ENCODE peak calls at places on chromosomes 7 and 10, in four cellular contexts. One of them, this sample, is unnamed.

GRCh38 chr7:100435401-100436304 is 644 bp downstream of the PPP1R35 start:
- DNase-seq in cardiac muscle cell: peak
- DNase-seq in ovary: peak
- DNase-seq in AG10803: peak
- DNase-seq in this sample: peak

GRCh38 chr7:98323597-98324322 is 42.3 kb downstream of the BRI3 start:
- DNase-seq in AG10803: peak
- DNase-seq in ovary: no peak
- DNase-seq in cardiac muscle cell: peak
- DNase-seq in this sample: peak

GRCh38 chr7:23469150-23469960 is 936 bp downstream of the IGF2BP3 start:
- DNase-seq in cardiac muscle cell: peak
- DNase-seq in AG10803: no peak
- DNase-seq in ovary: no peak
- DNase-seq in this sample: no peak

GRCh38 chr10:29908977-29909376 is 150.4 kb downstream of the JCAD start:
- DNase-seq in AG10803: no peak
- DNase-seq in ovary: no peak
- DNase-seq in cardiac muscle cell: no peak
- DNase-seq in this sample: peak

GRCh38 chr7:44587843-44588711 is 6.0 kb upstream of the TMED4 start:
- DNase-seq in ovary: no peak
- DNase-seq in cardiac muscle cell: peak
- DNase-seq in AG10803: peak
- DNase-seq in this sample: peak

GRCh38 chr10:90743291-90743690 is 114.5 kb downstream of the HTR7 start:
- DNase-seq in AG10803: no peak
- DNase-seq in ovary: no peak
- DNase-seq in cardiac muscle cell: no peak
- DNase-seq in this sample: no peak

GRCh38 chr10:34464000-34464399 is 351.1 kb downstream of the PARD3 start:
- DNase-seq in ovary: no peak
- DNase-seq in cardiac muscle cell: no peak
- DNase-seq in AG10803: no peak
- DNase-seq in this sample: no peak

GRCh38 chr7:133742709-133743538 is 384.2 kb upstream of the LRGUK start:
- DNase-seq in ovary: no peak
- DNase-seq in AG10803: peak
- DNase-seq in cardiac muscle cell: peak
- DNase-seq in this sample: peak

GRCh38 chr7:101814996-101815825 is 2.2 kb upstream of the CUX1 start:
- DNase-seq in AG10803: no peak
- DNase-seq in ovary: peak
- DNase-seq in cardiac muscle cell: peak
- DNase-seq in this sample: no peak
- TF ChIP-seq CTCF in AG10803: no peak
- TF ChIP-seq CTCF in ovary: no peak
- TF ChIP-seq CTCF in cardiac muscle cell: peak
- TF ChIP-seq CTCF in this sample: peak

GRCh38 chr10:51878695-51879094 is 179.3 kb upstream of the CSTF2T start:
- DNase-seq in cardiac muscle cell: no peak
- DNase-seq in ovary: no peak
- DNase-seq in AG10803: no peak
- DNase-seq in this sample: no peak
- H3K4me3 ChIP-seq in cardiac muscle cell: no peak
- H3K4me3 ChIP-seq in ovary: no peak
- H3K4me3 ChIP-seq in AG10803: no peak
- H3K4me3 ChIP-seq in this sample: peak

DNA sequence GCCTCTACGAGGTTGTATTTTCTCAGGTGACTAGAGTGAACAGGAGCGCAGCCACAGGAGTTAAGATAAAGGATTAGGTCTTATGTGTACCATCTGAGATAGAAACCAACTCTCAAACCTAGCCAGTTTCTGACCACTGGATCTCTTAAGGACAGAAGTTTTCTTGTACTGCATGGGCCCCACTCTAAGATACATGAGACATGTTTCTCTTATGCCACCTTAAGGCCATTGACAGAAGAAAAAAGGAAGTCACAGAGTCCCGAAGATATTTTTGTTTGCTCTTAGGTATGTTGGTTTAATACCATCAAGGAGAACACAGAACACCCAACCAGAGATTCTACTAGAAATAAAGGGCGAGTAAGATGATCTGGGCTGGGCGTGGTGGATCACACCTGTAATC is 335.8 kb downstream of the FRMD4A start:
- DNase-seq in cardiac muscle cell: no peak
- DNase-seq in ovary: no peak
- DNase-seq in AG10803: no peak
- DNase-seq in this sample: no peak
- TF ChIP-seq CTCF in cardiac muscle cell: no peak
- TF ChIP-seq CTCF in ovary: no peak
- TF ChIP-seq CTCF in AG10803: no peak
- TF ChIP-seq CTCF in this sample: no peak

GRCh38 chr10:118373786-118374185 is 31.7 kb upstream of the FAM204A start:
- DNase-seq in cardiac muscle cell: peak
- DNase-seq in ovary: no peak
- DNase-seq in AG10803: peak
- DNase-seq in this sample: peak
- H3K4me3 ChIP-seq in cardiac muscle cell: no peak
- H3K4me3 ChIP-seq in ovary: no peak
- H3K4me3 ChIP-seq in AG10803: no peak
- H3K4me3 ChIP-seq in this sample: no peak

DNA sequence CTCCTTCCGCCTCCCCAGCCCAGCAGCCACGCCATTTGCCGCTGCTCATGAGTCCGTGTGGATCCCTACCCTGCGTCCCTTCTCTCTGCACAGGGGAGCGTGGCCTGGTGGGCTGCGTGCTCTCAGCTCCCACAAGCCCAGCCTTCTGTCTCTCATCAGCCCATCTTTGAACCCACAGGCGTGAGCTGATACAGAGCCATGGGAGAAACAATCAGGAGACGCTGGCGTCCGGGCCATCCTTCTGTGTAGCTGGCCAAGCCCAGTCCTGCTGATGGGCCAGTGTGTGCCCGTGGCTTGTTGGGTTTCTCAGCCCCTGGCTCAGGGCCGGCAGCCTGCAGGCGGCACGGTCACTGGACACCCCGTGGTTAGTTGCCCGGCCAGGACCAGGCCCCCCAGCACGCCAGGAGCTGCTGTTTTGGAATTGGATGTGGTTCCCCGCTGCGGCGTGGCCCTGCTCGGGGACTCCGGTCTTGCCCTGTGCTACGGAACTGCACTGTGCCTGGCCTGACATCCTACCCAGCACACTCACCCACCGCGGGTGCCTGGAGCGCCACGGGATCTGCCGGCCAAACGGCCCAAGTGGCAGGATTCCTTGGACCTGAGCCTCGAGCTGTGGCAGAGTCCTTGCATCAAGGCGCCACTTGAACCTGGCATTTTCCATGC is 88.9 kb downstream of the ELFN1 start:
- DNase-seq in AG10803: no peak
- DNase-seq in ovary: no peak
- DNase-seq in cardiac muscle cell: no peak
- DNase-seq in this sample: no peak
- TF ChIP-seq CTCF in AG10803: no peak
- TF ChIP-seq CTCF in ovary: no peak
- TF ChIP-seq CTCF in cardiac muscle cell: no peak
- TF ChIP-seq CTCF in this sample: no peak

GRCh38 chr7:76281006-76281705 is 21.3 kb upstream of the HSPB1 start:
- DNase-seq in cardiac muscle cell: no peak
- DNase-seq in AG10803: no peak
- DNase-seq in ovary: no peak
- DNase-seq in this sample: no peak
- H3K4me3 ChIP-seq in cardiac muscle cell: peak
- H3K4me3 ChIP-seq in AG10803: peak
- H3K4me3 ChIP-seq in ovary: peak
- H3K4me3 ChIP-seq in this sample: peak

DNA sequence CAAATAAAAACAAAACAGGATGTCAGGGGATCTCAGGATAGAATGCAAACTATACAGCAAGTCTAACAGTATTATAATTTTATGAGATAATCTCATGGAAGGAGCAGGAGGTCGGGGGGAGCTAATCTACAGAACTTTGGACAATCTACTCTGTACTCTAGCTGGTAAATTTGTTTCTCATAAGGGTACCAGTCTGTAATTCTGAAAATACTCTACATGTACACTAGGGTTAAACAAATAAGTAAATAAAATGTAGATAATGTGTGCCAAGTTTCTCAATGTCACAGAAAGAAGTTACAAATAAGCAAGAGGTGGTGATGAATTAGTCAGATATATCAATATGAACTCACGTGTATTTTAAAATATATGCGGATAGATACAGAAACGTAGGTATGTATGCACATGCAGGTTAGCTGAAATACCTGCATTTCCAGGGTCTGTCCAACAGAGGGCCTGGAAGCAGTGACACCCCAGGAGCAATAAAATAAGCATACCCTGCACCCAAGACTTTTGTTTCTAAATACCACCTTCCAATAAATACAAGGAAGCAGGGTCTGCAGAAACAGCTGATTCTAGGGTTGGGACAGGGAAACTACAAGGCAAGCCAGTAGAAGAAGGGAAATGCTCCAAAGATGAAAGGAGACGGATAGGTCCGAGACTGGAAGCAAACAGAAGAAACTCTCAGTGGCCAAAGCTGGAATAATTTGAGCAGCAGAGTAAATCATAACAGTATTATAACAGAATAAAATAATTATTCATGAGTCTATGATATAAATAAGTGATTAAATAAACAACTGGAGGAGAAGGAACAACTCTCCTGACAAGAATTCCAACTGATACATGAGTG is 27.8 kb downstream of the EZH2 start:
- DNase-seq in ovary: no peak
- DNase-seq in cardiac muscle cell: peak
- DNase-seq in AG10803: peak
- DNase-seq in this sample: peak
- TF ChIP-seq CTCF in ovary: peak
- TF ChIP-seq CTCF in cardiac muscle cell: peak
- TF ChIP-seq CTCF in AG10803: peak
- TF ChIP-seq CTCF in this sample: peak

GRCh38 chr7:140641532-140642191 is 1.0 kb upstream of the DENND2A start:
- DNase-seq in AG10803: no peak
- DNase-seq in ovary: no peak
- DNase-seq in cardiac muscle cell: no peak
- DNase-seq in this sample: no peak
- H3K4me3 ChIP-seq in AG10803: no peak
- H3K4me3 ChIP-seq in ovary: peak
- H3K4me3 ChIP-seq in cardiac muscle cell: no peak
- H3K4me3 ChIP-seq in this sample: no peak

GRCh38 chr10:17115683-17116082 is 13.9 kb downstream of the CUBN start:
- DNase-seq in AG10803: peak
- DNase-seq in ovary: no peak
- DNase-seq in cardiac muscle cell: peak
- DNase-seq in this sample: peak
- TF ChIP-seq CTCF in AG10803: peak
- TF ChIP-seq CTCF in ovary: no peak
- TF ChIP-seq CTCF in cardiac muscle cell: peak
- TF ChIP-seq CTCF in this sample: no peak

GRCh38 chr7:55066479-55066878 is 47.7 kb downstream of the EGFR start:
- DNase-seq in ovary: no peak
- DNase-seq in AG10803: peak
- DNase-seq in cardiac muscle cell: no peak
- DNase-seq in this sample: no peak
- H3K4me3 ChIP-seq in ovary: no peak
- H3K4me3 ChIP-seq in AG10803: peak
- H3K4me3 ChIP-seq in cardiac muscle cell: no peak
- H3K4me3 ChIP-seq in this sample: no peak